ENCODE peak calls at places on chromosomes 11 and 22, in ten cellular contexts. O is CD8-positive, alpha-beta T cell; W is Peyer's patch; X is neuronal stem cell; Q is heart right ventricle; U is MM.1S; K is IMR-90; L is body of pancreas; H is ovary; E is CD8-positive, alpha-beta memory T cell. D is an unnamed sample. For H3K4me1 and H3K9me3, the result is how much of the 10 kb centered on the place peaks cover.

GRCh38 chr22:18114495-18114894 is 3.9 kb downstream of the TUBA8 start:
- DNase-seq in O (no peak), W (no peak), X (no peak), Q (no peak), U (no peak), K (no peak), L (no peak), H (no peak), E (no peak), D (no peak)

GRCh38 chr11:64970731-64971151 is 1.2 kb downstream of the MAJIN start:
- DNase-seq in O (no peak), W (no peak), X (no peak), Q (no peak), U (no peak), K (no peak), L (peak), H (no peak), E (no peak), D (no peak)

GRCh38 chr22:32737811-32738210 is 63.7 kb upstream of the TIMP3 start:
- DNase-seq in O (no peak), W (no peak), X (no peak), Q (no peak), U (no peak), K (peak), L (no peak), H (no peak), E (no peak), D (no peak)

GRCh38 chr11:46560300-46561025 is 33.4 kb downstream of the AMBRA1 start:
- DNase-seq in O (no peak), W (no peak), X (no peak), Q (no peak), U (peak), K (peak), L (no peak), H (no peak), E (no peak), D (no peak)

GRCh38 chr11:111586305-111586915 is 15.8 kb upstream of the SIK2 start:
- DNase-seq in O (peak), W (no peak), X (no peak), Q (no peak), U (peak), K (peak), L (peak), H (no peak), E (peak), D (no peak)

GRCh38 chr22:43993072-43993760 is 30.9 kb upstream of the PARVB start:
- DNase-seq in O (peak), W (peak), X (peak), Q (peak), U (peak), K (peak), L (peak), H (peak), E (peak), D (peak)

GRCh38 chr11:92477686-92478085 is 253.1 kb downstream of the FAT3 start:
- DNase-seq in O (no peak), W (no peak), X (no peak), Q (no peak), U (no peak), K (no peak), L (peak), H (no peak), E (no peak), D (no peak)

GRCh38 chr22:39482768-39483167 is 19.3 kb upstream of the MIEF1 start:
- DNase-seq in O (peak), W (no peak), X (no peak), Q (no peak), U (no peak), K (peak), L (no peak), H (no peak), E (no peak), D (no peak)

GRCh38 chr11:105610796-105611361 is 1.0 kb downstream of the GRIA4 start:
- DNase-seq in O (no peak), W (no peak), X (no peak), Q (no peak), U (no peak), K (no peak), L (no peak), H (no peak), E (no peak), D (no peak)

GRCh38 chr22:38262051-38262795 is 10.6 kb downstream of the TMEM184B start:
- DNase-seq in O (peak), W (peak), X (no peak), Q (peak), U (peak), K (no peak), L (peak), H (peak), E (peak), D (no peak)

GRCh38 chr11:75667268-75667830 is 1.5 kb downstream of the MAP6 start:
- DNase-seq in O (no peak), W (peak), X (peak), Q (peak), U (no peak), K (no peak), L (peak), H (peak), E (no peak), D (no peak)

GRCh38 chr11:74269161-74269809 is 42.2 kb downstream of the P4HA3 start:
- DNase-seq in O (peak), W (no peak), X (no peak), Q (no peak), U (no peak), K (peak), L (no peak), H (no peak), E (no peak), D (no peak)

GRCh38 chr22:23720855-23721254 is 30.0 kb downstream of the RGL4 start:
- DNase-seq in O (no peak), W (no peak), X (no peak), Q (no peak), U (no peak), K (no peak), L (no peak), H (no peak), E (no peak), D (no peak)
- H3K27ac ChIP-seq in O (no peak), W (no peak), X (no peak), Q (no peak), U (no peak), K (no peak), L (no peak), H (no peak), E (no peak), D (no peak)

DNA sequence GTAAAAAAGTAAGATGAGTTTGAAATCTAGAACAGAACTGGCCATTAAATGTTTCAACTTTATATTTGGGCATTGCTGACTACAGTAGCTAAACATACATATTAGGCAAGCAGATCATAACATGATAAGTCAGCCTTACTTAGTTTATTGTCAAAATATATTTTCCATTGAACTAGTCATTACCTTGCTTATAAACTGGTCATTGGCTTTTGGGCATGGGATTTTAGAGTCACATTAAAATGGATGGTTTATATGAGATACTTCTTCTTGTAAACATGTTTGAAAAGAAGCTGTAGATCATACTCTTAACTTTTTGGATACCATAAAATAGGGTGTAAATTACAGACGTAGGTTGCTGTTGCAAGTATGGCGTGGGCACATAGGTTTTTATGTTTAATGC is 2.7 kb downstream of the HIPK3 start:
- DNase-seq in O (no peak), W (no peak), X (no peak), Q (no peak), U (no peak), K (peak), L (no peak), H (no peak), E (no peak), D (no peak)
- H3K4me1 ChIP-seq in O (under half), W (under half), X (under half), Q (under half), U (under half), K (under half), L (half or more), H (under half), E (under half), D (under half)

GRCh38 chr11:131235328-131236298 is 134.8 kb upstream of the NTM start:
- DNase-seq in O (no peak), W (no peak), X (no peak), Q (no peak), U (no peak), K (no peak), L (no peak), H (no peak), E (no peak), D (no peak)
- H3K9me3 ChIP-seq in O (under half), W (under half), X (under half), Q (under half), U (under half), K (under half), L (under half), H (under half), E (under half), D (under half)

GRCh38 chr11:104161751-104162450 is 2.0 kb downstream of the PDGFD start:
- DNase-seq in O (no peak), W (no peak), X (no peak), Q (no peak), U (no peak), K (peak), L (no peak), H (no peak), E (no peak), D (no peak)

GRCh38 chr11:104163100-104164027 is 583 bp downstream of the PDGFD start:
- DNase-seq in O (no peak), W (no peak), X (peak), Q (peak), U (no peak), K (peak), L (peak), H (peak), E (no peak), D (no peak)

GRCh38 chr11:104159356-104159755 is 4.6 kb downstream of the PDGFD start:
- DNase-seq in O (no peak), W (no peak), X (no peak), Q (no peak), U (no peak), K (peak), L (no peak), H (no peak), E (no peak), D (no peak)

GRCh38 chr11:104165014-104165413 is 1.1 kb upstream of the PDGFD start:
- DNase-seq in O (no peak), W (no peak), X (no peak), Q (no peak), U (no peak), K (no peak), L (no peak), H (no peak), E (no peak), D (no peak)

DNA sequence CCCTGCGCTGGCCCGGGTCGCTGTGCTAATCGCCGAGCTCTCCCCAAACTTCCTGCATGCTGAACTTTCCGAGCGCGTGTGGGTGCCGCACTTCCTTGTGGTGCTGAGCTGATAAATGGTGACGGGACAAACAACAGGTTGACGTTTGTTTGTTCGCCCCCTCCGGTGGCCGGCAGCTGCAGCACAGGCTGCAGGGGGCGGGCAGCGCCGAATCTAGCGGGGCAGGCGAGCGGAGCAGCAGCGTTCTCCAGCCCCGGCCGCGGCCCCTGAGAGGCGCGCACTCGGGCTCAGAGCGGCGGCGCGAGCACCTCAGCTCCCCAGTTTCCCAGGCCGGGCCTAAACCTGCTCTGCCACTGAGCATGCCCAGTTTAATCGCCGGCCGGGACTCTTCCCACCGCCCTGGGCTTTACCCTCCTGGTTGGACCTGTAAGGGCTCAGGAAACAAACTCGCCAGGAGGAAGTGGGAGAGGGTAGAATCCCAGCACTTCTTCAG is at the start of gene PDGFD:
- DNase-seq in O (peak), W (peak), X (peak), Q (peak), U (peak), K (peak), L (peak), H (peak), E (peak), D (peak)
- H3K27ac ChIP-seq in O (no peak), W (peak), X (peak), Q (peak), U (peak), K (peak), L (peak), H (peak), E (no peak), D (no peak)

GRCh38 chr22:23282089-23282501 is 101.8 kb downstream of the BCR start:
- DNase-seq in O (no peak), W (peak), X (no peak), Q (peak), U (no peak), K (peak), L (peak), H (no peak), E (no peak), D (no peak)

GRCh38 chr22:23279781-23280180 is 99.5 kb downstream of the BCR start:
- DNase-seq in O (no peak), W (no peak), X (no peak), Q (no peak), U (no peak), K (peak), L (no peak), H (no peak), E (no peak), D (no peak)

GRCh38 chr22:23281406-23282088 is 101.2 kb downstream of the BCR start:
- DNase-seq in O (peak), W (peak), X (peak), Q (peak), U (peak), K (peak), L (peak), H (peak), E (peak), D (peak)

GRCh38 chr22:23280356-23281052 is 100.2 kb downstream of the BCR start:
- DNase-seq in O (no peak), W (no peak), X (no peak), Q (no peak), U (no peak), K (no peak), L (no peak), H (no peak), E (no peak), D (no peak)

DNA sequence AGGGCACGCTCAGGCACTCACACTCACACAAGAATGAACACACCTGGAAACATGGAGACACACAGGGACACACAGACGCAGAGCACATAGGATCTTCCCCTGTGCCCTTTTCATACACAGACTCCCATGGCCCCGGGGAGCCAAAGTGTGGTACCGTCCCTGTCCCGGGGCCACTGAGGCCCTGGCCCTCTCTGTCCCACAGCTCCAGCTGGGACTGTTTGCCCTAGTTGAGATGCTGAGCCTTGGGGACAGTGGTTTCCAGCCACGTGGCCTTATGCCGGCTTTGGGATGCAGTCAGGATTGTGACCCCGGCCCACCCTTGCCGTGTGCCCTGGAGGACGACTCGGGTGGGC is 100.7 kb downstream of the BCR start:
- DNase-seq in O (no peak), W (no peak), X (no peak), Q (no peak), U (no peak), K (no peak), L (no peak), H (no peak), E (no peak), D (no peak)
- H3K4me1 ChIP-seq in O (under half), W (under half), X (under half), Q (under half), U (under half), K (under half), L (under half), H (under half), E (under half), D (under half)